ENCODE peak calls at places on chromosome 18, in four cellular contexts. One of them, this sample, is unnamed.

GRCh38 chr18:26307161-26307773 is 81.0 kb downstream of the TAF4B start:
- DNase-seq in HepG2: peak
- DNase-seq in H1: no peak
- DNase-seq in K562: peak
- DNase-seq in this sample: peak

GRCh38 chr18:46575851-46576250 is 81.2 kb downstream of the LOXHD1 start:
- DNase-seq in HepG2: no peak
- DNase-seq in H1: no peak
- DNase-seq in K562: no peak
- DNase-seq in this sample: no peak

GRCh38 chr18:31546476-31546875 is 45.2 kb upstream of the TTR start:
- DNase-seq in HepG2: no peak
- DNase-seq in H1: no peak
- DNase-seq in K562: no peak
- DNase-seq in this sample: no peak

GRCh38 chr18:49028091-49028490 is 77.3 kb upstream of the SMAD7 start:
- DNase-seq in HepG2: no peak
- DNase-seq in H1: peak
- DNase-seq in K562: no peak
- DNase-seq in this sample: no peak

GRCh38 chr18:2846241-2846637 is 567 bp upstream of the EMILIN2 start:
- DNase-seq in HepG2: no peak
- DNase-seq in H1: no peak
- DNase-seq in K562: no peak
- DNase-seq in this sample: no peak

GRCh38 chr18:77068890-77069312 is 63.7 kb downstream of the MBP start:
- DNase-seq in HepG2: no peak
- DNase-seq in H1: no peak
- DNase-seq in K562: no peak
- DNase-seq in this sample: no peak

GRCh38 chr18:13501896-13502295 is 224.5 kb downstream of the FAM210A start:
- DNase-seq in HepG2: no peak
- DNase-seq in H1: no peak
- DNase-seq in K562: no peak
- DNase-seq in this sample: no peak

GRCh38 chr18:12336251-12336650 is 28.2 kb downstream of the TUBB6 start:
- DNase-seq in HepG2: no peak
- DNase-seq in H1: peak
- DNase-seq in K562: no peak
- DNase-seq in this sample: no peak

GRCh38 chr18:27602092-27602491 is 417.0 kb upstream of the CHST9 start:
- DNase-seq in HepG2: no peak
- DNase-seq in H1: no peak
- DNase-seq in K562: no peak
- DNase-seq in this sample: no peak

GRCh38 chr18:27608174-27608573 is 423.1 kb upstream of the CHST9 start:
- DNase-seq in HepG2: no peak
- DNase-seq in H1: no peak
- DNase-seq in K562: no peak
- DNase-seq in this sample: no peak

GRCh38 chr18:27605107-27605834 is 420.2 kb upstream of the CHST9 start:
- DNase-seq in HepG2: peak
- DNase-seq in H1: peak
- DNase-seq in K562: peak
- DNase-seq in this sample: peak

GRCh38 chr18:27606851-27607250 is 421.7 kb upstream of the CHST9 start:
- DNase-seq in HepG2: no peak
- DNase-seq in H1: no peak
- DNase-seq in K562: no peak
- DNase-seq in this sample: no peak

DNA sequence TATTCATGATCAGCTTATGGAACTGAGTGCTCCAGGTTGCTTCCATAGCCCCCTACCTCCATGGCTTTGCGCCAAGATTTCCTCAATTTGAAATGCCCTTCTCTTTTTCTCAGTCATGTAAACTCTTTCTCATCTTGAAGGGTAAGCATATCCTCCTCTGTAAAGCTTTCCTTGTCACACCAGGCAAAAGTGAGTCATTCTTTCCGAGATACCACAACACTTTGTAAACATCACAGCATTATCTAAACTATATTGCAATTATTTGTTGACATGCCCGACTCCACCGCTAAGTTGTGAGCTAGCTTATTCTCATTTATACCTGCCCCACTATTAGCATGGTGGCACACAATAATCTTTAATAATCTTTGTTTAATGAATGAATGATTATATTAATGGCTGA is 419.5 kb upstream of the CHST9 start:
- DNase-seq in HepG2: no peak
- DNase-seq in H1: no peak
- DNase-seq in K562: no peak
- DNase-seq in this sample: no peak
- TF ChIP-seq FOSL1 in HepG2: no peak
- TF ChIP-seq FOSL1 in H1: no peak
- TF ChIP-seq FOSL1 in K562: no peak
- TF ChIP-seq FOSL1 in this sample: no peak

GRCh38 chr18:9100796-9101195 is 1.7 kb upstream of the NDUFV2 start:
- DNase-seq in HepG2: no peak
- DNase-seq in H1: no peak
- DNase-seq in K562: no peak
- DNase-seq in this sample: no peak

GRCh38 chr18:9103488-9103887 is 989 bp downstream of the NDUFV2 start:
- DNase-seq in HepG2: no peak
- DNase-seq in H1: no peak
- DNase-seq in K562: no peak
- DNase-seq in this sample: no peak

GRCh38 chr18:9104244-9104901 is 1.9 kb downstream of the NDUFV2 start:
- DNase-seq in HepG2: no peak
- DNase-seq in H1: no peak
- DNase-seq in K562: no peak
- DNase-seq in this sample: no peak

GRCh38 chr18:9101730-9102390 is 639 bp upstream of the NDUFV2 start:
- DNase-seq in HepG2: peak
- DNase-seq in H1: no peak
- DNase-seq in K562: no peak
- DNase-seq in this sample: peak

DNA sequence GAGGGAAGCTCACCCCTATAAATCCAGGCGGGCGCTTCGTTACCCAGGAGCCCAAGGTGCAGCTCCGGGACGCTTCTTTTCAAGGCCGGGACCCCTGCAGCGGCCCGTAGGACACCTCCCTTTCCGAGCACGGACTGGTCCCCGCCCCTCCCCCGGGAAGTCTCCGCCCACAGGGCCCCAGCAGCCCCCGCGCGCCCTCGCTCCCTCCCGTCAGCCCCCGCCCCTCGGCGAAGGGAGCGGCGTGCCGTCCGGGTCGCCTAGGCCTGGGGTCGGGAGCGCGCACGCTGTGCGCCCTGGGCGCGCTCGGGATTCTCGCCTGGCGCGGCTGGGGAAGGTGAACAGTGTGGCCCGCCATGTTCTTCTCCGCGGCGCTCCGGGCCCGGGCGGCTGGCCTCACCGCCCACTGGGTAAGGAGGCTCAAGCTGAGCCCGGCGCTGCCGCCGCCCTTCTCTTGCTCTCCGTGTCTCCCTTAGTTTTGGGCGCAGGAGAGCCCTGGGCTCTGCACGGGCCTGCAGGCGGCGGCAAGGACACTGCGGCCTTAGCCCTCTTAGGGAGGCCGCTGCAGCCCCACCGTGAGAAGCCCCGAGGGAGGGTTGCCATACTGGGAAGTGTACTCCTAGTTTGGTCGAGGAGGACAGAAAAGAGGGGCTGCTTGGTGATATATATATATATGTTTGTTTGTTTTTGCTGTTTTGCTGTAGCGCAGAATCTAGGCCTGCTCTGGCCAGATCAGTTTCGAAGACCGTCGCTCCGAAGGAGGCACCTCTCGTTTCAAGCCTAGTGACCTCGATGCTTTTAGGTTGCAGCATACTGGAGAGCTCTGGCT is at the start of gene NDUFV2:
- DNase-seq in HepG2: peak
- DNase-seq in H1: peak
- DNase-seq in K562: peak
- DNase-seq in this sample: peak
- TF ChIP-seq ZNF274 in HepG2: peak
- TF ChIP-seq ZNF274 in H1: no peak
- TF ChIP-seq ZNF274 in K562: no peak
- TF ChIP-seq ZNF274 in this sample: no peak

GRCh38 chr18:74389161-74389927 is 67.8 kb downstream of the DIPK1C start:
- DNase-seq in HepG2: no peak
- DNase-seq in H1: no peak
- DNase-seq in K562: no peak
- DNase-seq in this sample: no peak
- TF ChIP-seq MAX in HepG2: no peak
- TF ChIP-seq MAX in H1: no peak
- TF ChIP-seq MAX in K562: no peak
- TF ChIP-seq MAX in this sample: no peak

GRCh38 chr18:79588636-79589481 is 90.7 kb upstream of the CTDP1 start:
- DNase-seq in HepG2: peak
- DNase-seq in H1: peak
- DNase-seq in K562: no peak
- DNase-seq in this sample: no peak
- TF ChIP-seq FOSL1 in HepG2: no peak
- TF ChIP-seq FOSL1 in H1: no peak
- TF ChIP-seq FOSL1 in K562: no peak
- TF ChIP-seq FOSL1 in this sample: no peak

GRCh38 chr18:79545255-79545654 is 134.3 kb upstream of the CTDP1 start:
- DNase-seq in HepG2: no peak
- DNase-seq in H1: no peak
- DNase-seq in K562: no peak
- DNase-seq in this sample: no peak

GRCh38 chr18:79548077-79548450 is 131.5 kb upstream of the CTDP1 start:
- DNase-seq in HepG2: no peak
- DNase-seq in H1: no peak
- DNase-seq in K562: no peak
- DNase-seq in this sample: no peak

GRCh38 chr18:79545714-79546113 is 133.9 kb upstream of the CTDP1 start:
- DNase-seq in HepG2: no peak
- DNase-seq in H1: no peak
- DNase-seq in K562: no peak
- DNase-seq in this sample: no peak

GRCh38 chr18:79547413-79548076 is 132.1 kb upstream of the CTDP1 start:
- DNase-seq in HepG2: no peak
- DNase-seq in H1: no peak
- DNase-seq in K562: no peak
- DNase-seq in this sample: no peak

DNA sequence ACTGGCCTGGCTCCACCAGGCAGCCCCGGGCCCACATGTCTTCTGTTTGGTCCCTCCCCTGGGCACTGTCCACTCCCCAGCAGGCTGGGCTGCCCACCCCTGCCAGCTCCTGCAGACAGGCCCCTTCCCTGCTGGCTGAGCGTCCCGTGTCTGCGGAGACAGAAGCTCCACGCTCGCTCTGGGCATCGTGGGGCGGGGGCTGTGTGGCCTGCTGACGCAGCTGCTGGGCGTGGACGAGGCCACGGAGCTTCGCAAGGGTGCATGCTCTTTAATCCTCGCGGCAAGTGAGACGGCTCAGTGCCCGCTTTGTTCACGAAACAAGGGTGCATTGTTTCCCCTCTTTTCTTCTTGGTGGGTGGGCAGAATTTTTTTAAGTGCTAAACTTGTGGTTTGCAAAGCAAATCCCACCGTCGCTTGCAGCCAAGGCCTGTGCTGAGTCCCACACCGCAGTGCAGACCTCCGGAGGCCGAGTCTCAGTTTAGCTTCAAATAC is 132.8 kb upstream of the CTDP1 start:
- DNase-seq in HepG2: no peak
- DNase-seq in H1: no peak
- DNase-seq in K562: no peak
- DNase-seq in this sample: no peak
- TF ChIP-seq ZNF274 in HepG2: no peak
- TF ChIP-seq ZNF274 in H1: no peak
- TF ChIP-seq ZNF274 in K562: no peak
- TF ChIP-seq ZNF274 in this sample: no peak

DNA sequence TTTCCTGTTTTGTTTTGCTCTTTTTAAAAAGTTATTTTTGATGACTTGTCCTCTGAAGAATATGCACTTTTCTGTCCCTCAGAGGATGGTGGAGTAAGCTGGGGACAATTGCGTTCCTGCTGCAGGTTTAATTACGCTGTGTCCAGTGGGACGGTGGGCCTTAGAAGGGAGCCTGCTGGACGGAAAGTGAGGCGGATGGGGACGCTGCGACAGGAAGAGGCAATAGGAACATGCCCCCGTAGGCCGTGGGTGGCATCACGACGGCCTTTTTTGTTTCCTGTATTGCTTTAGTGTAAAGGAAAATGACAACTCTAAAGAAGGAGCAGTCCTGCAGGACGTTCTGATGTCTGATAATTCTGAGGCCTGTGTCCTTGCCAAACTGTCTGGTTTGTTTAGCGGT is 121.6 kb downstream of the NFATC1 start:
- DNase-seq in HepG2: no peak
- DNase-seq in H1: no peak
- DNase-seq in K562: no peak
- DNase-seq in this sample: no peak
- TF ChIP-seq MAX in HepG2: no peak
- TF ChIP-seq MAX in H1: no peak
- TF ChIP-seq MAX in K562: no peak
- TF ChIP-seq MAX in this sample: no peak